ENCODE peak calls at places on chromosomes 5 and 9, in nine cellular contexts. R, L, X, Y, Q, T, A, W and D are unnamed samples.

GRCh38 chr5:115471674-115472073 is 72.9 kb downstream of the FEM1C start:
- DNase-seq in R (no peak), L (no peak), X (no peak), Y (no peak), Q (no peak), T (no peak), A (no peak), W (no peak), D (no peak)

GRCh38 chr9:133969681-133970580 is 22.2 kb downstream of the VAV2 start:
- DNase-seq in R (no peak), L (no peak), X (no peak), Y (no peak), Q (no peak), T (no peak), A (no peak), W (no peak), D (no peak)

GRCh38 chr9:91736311-91736710 is 213.7 kb downstream of the ROR2 start:
- DNase-seq in R (no peak), L (no peak), X (no peak), Y (no peak), Q (no peak), T (no peak), A (no peak), W (no peak), D (no peak)

GRCh38 chr9:36559036-36559695 is 13.5 kb upstream of the MELK start:
- DNase-seq in R (no peak), L (no peak), X (no peak), Y (no peak), Q (no peak), T (no peak), A (no peak), W (no peak), D (no peak)

GRCh38 chr9:122941560-122942234 is 877 bp downstream of the RABGAP1 start:
- DNase-seq in R (no peak), L (no peak), X (no peak), Y (no peak), Q (no peak), T (no peak), A (no peak), W (no peak), D (no peak)

GRCh38 chr9:121670447-121670846 is 19.0 kb downstream of the DAB2IP start:
- DNase-seq in R (no peak), L (no peak), X (no peak), Y (no peak), Q (no peak), T (peak), A (no peak), W (no peak), D (no peak)

GRCh38 chr9:106801816-106802215 is 61.1 kb upstream of the ZNF462 start:
- DNase-seq in R (no peak), L (no peak), X (no peak), Y (no peak), Q (no peak), T (no peak), A (no peak), W (no peak), D (no peak)

GRCh38 chr9:28981129-28981528 is 1407.8 kb upstream of the C9orf72 start:
- DNase-seq in R (no peak), L (no peak), X (no peak), Y (no peak), Q (no peak), T (no peak), A (no peak), W (no peak), D (no peak)

GRCh38 chr9:113844466-113844865 is 31.6 kb upstream of the ZNF618 start:
- DNase-seq in R (no peak), L (no peak), X (no peak), Y (no peak), Q (no peak), T (no peak), A (no peak), W (no peak), D (no peak)

GRCh38 chr5:39167141-39167972 is 52.0 kb downstream of the FYB1 start:
- DNase-seq in R (no peak), L (no peak), X (no peak), Y (no peak), Q (no peak), T (no peak), A (no peak), W (no peak), D (no peak)

GRCh38 chr9:2291980-2292704 is 277.0 kb downstream of the SMARCA2 start:
- DNase-seq in R (no peak), L (no peak), X (no peak), Y (no peak), Q (peak), T (no peak), A (no peak), W (no peak), D (no peak)

GRCh38 chr5:168219515-168220410 is 71.7 kb upstream of the WWC1 start:
- DNase-seq in R (peak), L (peak), X (peak), Y (no peak), Q (peak), T (peak), A (peak), W (peak), D (peak)

GRCh38 chr5:179112469-179113142 is 52.4 kb downstream of the ZNF354C start:
- DNase-seq in R (no peak), L (no peak), X (no peak), Y (no peak), Q (no peak), T (peak), A (no peak), W (no peak), D (no peak)

GRCh38 chr5:157252741-157253465 is 13.0 kb upstream of the CYFIP2 start:
- DNase-seq in R (peak), L (peak), X (no peak), Y (no peak), Q (no peak), T (no peak), A (no peak), W (peak), D (no peak)

GRCh38 chr9:131511880-131512279 is 9.2 kb downstream of the POMT1 start:
- DNase-seq in R (no peak), L (no peak), X (no peak), Y (no peak), Q (no peak), T (no peak), A (no peak), W (no peak), D (no peak)

GRCh38 chr5:123264399-123264798 is 158.8 kb downstream of the CEP120 start:
- DNase-seq in R (no peak), L (no peak), X (no peak), Y (no peak), Q (no peak), T (no peak), A (no peak), W (no peak), D (no peak)

GRCh38 chr5:150503977-150504620 is 3.8 kb upstream of the NDST1 start:
- DNase-seq in R (no peak), L (no peak), X (no peak), Y (no peak), Q (peak), T (peak), A (no peak), W (no peak), D (peak)

GRCh38 chr5:150473673-150474358 is 24.3 kb upstream of the RPS14 start:
- DNase-seq in R (no peak), L (no peak), X (no peak), Y (no peak), Q (no peak), T (no peak), A (no peak), W (no peak), D (no peak)

GRCh38 chr9:132609829-132610228 is 27.4 kb downstream of the BARHL1 start:
- DNase-seq in R (no peak), L (no peak), X (no peak), Y (no peak), Q (no peak), T (no peak), A (no peak), W (no peak), D (no peak)

GRCh38 chr9:6614489-6614888 is 31.0 kb downstream of the GLDC start:
- DNase-seq in R (no peak), L (no peak), X (no peak), Y (no peak), Q (no peak), T (no peak), A (no peak), W (no peak), D (no peak)

GRCh38 chr5:145697251-145698016 is 137.7 kb downstream of the PRELID2 start:
- DNase-seq in R (peak), L (no peak), X (no peak), Y (no peak), Q (peak), T (peak), A (no peak), W (no peak), D (no peak)

GRCh38 chr9:129962889-129963703 is 79.9 kb downstream of the FNBP1 start:
- DNase-seq in R (peak), L (peak), X (no peak), Y (no peak), Q (no peak), T (peak), A (no peak), W (peak), D (no peak)

GRCh38 chr5:102700916-102701315 is 54.2 kb upstream of the PAM start:
- DNase-seq in R (no peak), L (no peak), X (no peak), Y (no peak), Q (no peak), T (no peak), A (no peak), W (no peak), D (no peak)

GRCh38 chr9:134707031-134707680 is 65.6 kb downstream of the COL5A1 start:
- DNase-seq in R (no peak), L (no peak), X (no peak), Y (no peak), Q (peak), T (peak), A (no peak), W (no peak), D (peak)

GRCh38 chr5:76941000-76941399 is 11.8 kb upstream of the CRHBP start:
- DNase-seq in R (no peak), L (no peak), X (no peak), Y (no peak), Q (no peak), T (no peak), A (no peak), W (no peak), D (no peak)

GRCh38 chr9:19028835-19029451 is 4.1 kb downstream of the SAXO1 start:
- DNase-seq in R (peak), L (peak), X (peak), Y (no peak), Q (peak), T (peak), A (no peak), W (no peak), D (peak)

GRCh38 chr5:65924366-65925093 is 1.8 kb upstream of the ERBIN start:
- DNase-seq in R (no peak), L (no peak), X (no peak), Y (no peak), Q (no peak), T (no peak), A (no peak), W (no peak), D (peak)

GRCh38 chr5:133801955-133802751 is 166.3 kb downstream of the C5orf15 start:
- DNase-seq in R (no peak), L (no peak), X (no peak), Y (no peak), Q (no peak), T (no peak), A (no peak), W (no peak), D (no peak)

GRCh38 chr5:144598451-144599068 is 427.9 kb downstream of the KCTD16 start:
- DNase-seq in R (no peak), L (no peak), X (no peak), Y (no peak), Q (peak), T (no peak), A (no peak), W (no peak), D (peak)

GRCh38 chr9:108093773-108094675 is 604.5 kb upstream of the KLF4 start:
- DNase-seq in R (no peak), L (no peak), X (no peak), Y (no peak), Q (no peak), T (no peak), A (no peak), W (no peak), D (no peak)

GRCh38 chr9:126470251-126470993 is 143.3 kb upstream of the LMX1B start:
- DNase-seq in R (no peak), L (no peak), X (no peak), Y (no peak), Q (no peak), T (no peak), A (no peak), W (no peak), D (no peak)

GRCh38 chr5:159469496-159470370 is 139.4 kb upstream of the IL12B start:
- DNase-seq in R (peak), L (peak), X (no peak), Y (no peak), Q (no peak), T (no peak), A (no peak), W (no peak), D (no peak)

GRCh38 chr9:32010322-32010721 is 374.1 kb upstream of the ACO1 start:
- DNase-seq in R (no peak), L (no peak), X (no peak), Y (no peak), Q (no peak), T (no peak), A (no peak), W (no peak), D (no peak)

GRCh38 chr5:132012385-132013005 is 1.0 kb upstream of the ACSL6 start:
- DNase-seq in R (peak), L (no peak), X (no peak), Y (no peak), Q (no peak), T (peak), A (no peak), W (no peak), D (no peak)

GRCh38 chr5:167716376-167716775 is 575.1 kb upstream of the WWC1 start:
- DNase-seq in R (no peak), L (no peak), X (no peak), Y (no peak), Q (no peak), T (no peak), A (no peak), W (no peak), D (no peak)

GRCh38 chr9:31588756-31589155 is 795.7 kb upstream of the ACO1 start:
- DNase-seq in R (no peak), L (no peak), X (no peak), Y (no peak), Q (no peak), T (no peak), A (no peak), W (no peak), D (no peak)

GRCh38 chr5:1343315-1343751 is 1.6 kb downstream of the CLPTM1L start:
- DNase-seq in R (no peak), L (no peak), X (no peak), Y (no peak), Q (no peak), T (no peak), A (no peak), W (no peak), D (no peak)

GRCh38 chr5:178398856-178399722 is 166.5 kb upstream of the PHYKPL start:
- DNase-seq in R (no peak), L (no peak), X (no peak), Y (no peak), Q (no peak), T (no peak), A (no peak), W (no peak), D (no peak)

GRCh38 chr9:88538311-88539085 is 3.5 kb downstream of the NXNL2 start:
- DNase-seq in R (no peak), L (no peak), X (no peak), Y (no peak), Q (no peak), T (no peak), A (no peak), W (no peak), D (no peak)